ENCODE peak calls at places on chromosomes 4 and X, in four cellular contexts. X is cardiac fibroblast; I is fibroblast of pulmonary artery; Y is activated CD8-positive, alpha-beta T cell treated with anti-CD3 and anti-CD28 coated beads, Interleukin-2, amount 10 ng/mL, durations not matched to agents 7 days and 5 days. N is an unnamed sample.

GRCh38 chr4:153290134-153290533 is 54.4 kb upstream of the MND1 start:
- DNase-seq in I (no peak), Y (no peak), X (no peak), N (no peak)

GRCh38 chr4:37528161-37528560 is 158.0 kb downstream of the RELL1 start:
- DNase-seq in X (no peak), I (no peak), Y (no peak), N (no peak)

GRCh38 chr4:74098628-74098995 is 383 bp downstream of the CXCL2 start:
- DNase-seq in I (peak; percentile 63), X (peak; percentile 44), Y (no peak), N (no peak)

GRCh38 chrX:112846114-112846513 is 5.5 kb upstream of the AMOT start:
- DNase-seq in X (no peak), I (no peak), Y (no peak), N (no peak)

GRCh38 chr4:5758741-5759140 is 47.7 kb downstream of the EVC start:
- DNase-seq in X (peak; percentile 99), I (peak; percentile 95), Y (no peak), N (peak; percentile 89)

GRCh38 chrX:29724316-29724715 is 491.0 kb upstream of the MAGEB2 start:
- DNase-seq in Y (no peak), X (no peak), I (no peak), N (no peak)

GRCh38 chr4:146654976-146655761 is 16.5 kb downstream of the POU4F2 start:
- DNase-seq in Y (no peak), I (peak; percentile 25), X (no peak), N (peak; percentile 44)

GRCh38 chr4:13647012-13647411 is 19.5 kb upstream of the BOD1L1 start:
- DNase-seq in X (peak; percentile 3), Y (no peak), I (no peak), N (no peak)

GRCh38 chr4:163600731-163601130 is 106.2 kb downstream of the TMA16 start:
- DNase-seq in Y (no peak), I (no peak), X (no peak), N (no peak)

GRCh38 chr4:109994415-109994827 is 81.7 kb downstream of the EGF start:
- DNase-seq in I (no peak), Y (no peak), X (no peak), N (no peak)

GRCh38 chr4:7646384-7647061 is 211.8 kb upstream of the PSAPL1 start:
- DNase-seq in X (no peak), Y (no peak), I (no peak), N (peak; percentile 50)

GRCh38 chr4:169773889-169774288 is 16.1 kb upstream of the HPF1 start:
- DNase-seq in I (no peak), Y (no peak), X (no peak), N (no peak)

GRCh38 chrX:30643313-30643821 is 9.9 kb upstream of the GK start:
- DNase-seq in I (peak; percentile 84), Y (no peak), X (peak; percentile 88), N (peak; percentile 42)

GRCh38 chrX:131792789-131793462 is 230.2 kb upstream of the STK26 start:
- DNase-seq in Y (no peak), I (no peak), X (peak; percentile 34), N (peak; percentile 99)

GRCh38 chr4:3112979-3113469 is 38.5 kb downstream of the HTT start:
- DNase-seq in Y (no peak), X (peak; percentile 54), I (peak; percentile 58), N (no peak)

GRCh38 chr4:32172086-32172485 is 1451.9 kb downstream of the PCDH7 start:
- DNase-seq in X (no peak), I (no peak), Y (no peak), N (no peak)

GRCh38 chr4:121706595-121707021 is 9.8 kb upstream of the ANXA5 start:
- DNase-seq in Y (peak; percentile 70), I (peak; percentile 57), X (peak; percentile 57), N (no peak)

GRCh38 chr4:184250795-184251679 is 33.4 kb upstream of the ENPP6 start:
- DNase-seq in I (peak; percentile 70), X (peak; percentile 75), Y (peak; percentile 49), N (peak; percentile 81)

GRCh38 chr4:102684605-102685052 is 76.1 kb downstream of the MANBA start:
- DNase-seq in X (peak; percentile 79), I (peak; percentile 59), Y (no peak), N (peak; percentile 5)

GRCh38 chr4:147284935-147285334 is 196.0 kb upstream of the EDNRA start:
- DNase-seq in I (no peak), X (no peak), Y (no peak), N (no peak)

GRCh38 chr4:176964116-176964691 is 171.5 kb upstream of the VEGFC start:
- DNase-seq in I (no peak), X (peak; percentile 19), Y (no peak), N (no peak)

GRCh38 chrX:54481751-54482150 is 14.3 kb downstream of the FGD1 start:
- DNase-seq in I (no peak), Y (no peak), X (no peak), N (no peak)

GRCh38 chr4:173852775-173853174 is 322.7 kb upstream of the HAND2 start:
- DNase-seq in X (no peak), I (no peak), Y (no peak), N (no peak)

GRCh38 chrX:98795636-98796035 is 1614.4 kb downstream of the PCDH19 start:
- DNase-seq in Y (no peak), I (peak; percentile 3), X (peak; percentile 0), N (no peak)

GRCh38 chrX:132615396-132616131 is 126.7 kb upstream of the MBNL3 start:
- DNase-seq in I (peak; percentile 53), X (peak; percentile 51), Y (peak; percentile 52), N (peak; percentile 47)

N was measured in adipocyte.